ENCODE peak calls at places on chromosome 1, in eight cellular contexts. M is uterus, O is psoas muscle, K is fibroblast of mammary gland, E is vagina, X is ovary, F is neural progenitor cell, S is astrocyte of the spinal cord. N is an unnamed sample.
A peak's percentile ranks its signal among the peaks of the same experiment; 100 is the strongest.

GRCh38 chr1:225253784-225254183 is 174.1 kb downstream of the LBR start:
- DNase-seq in S (peak; percentile 20), K (peak; percentile 12), F (no peak), E (no peak), X (no peak), O (no peak), M (no peak), N (no peak)

GRCh38 chr1:226664413-226665101 is 74.5 kb downstream of the ITPKB start:
- DNase-seq in X (no peak), S (peak; percentile 74), K (peak; percentile 90), M (peak; percentile 73), F (no peak), E (no peak), O (peak; percentile 73), N (peak; percentile 10)

GRCh38 chr1:16109571-16109970 is 36.1 kb upstream of the FAM131C start:
- DNase-seq in S (no peak), M (no peak), O (no peak), E (no peak), X (no peak), F (no peak), K (no peak), N (no peak)

GRCh38 chr1:152189657-152190442 is 30.8 kb upstream of the RPTN start:
- DNase-seq in E (no peak), S (peak; percentile 68), F (peak; percentile 57), M (peak; percentile 27), O (peak; percentile 57), X (peak; percentile 44), K (peak; percentile 78), N (peak; percentile 38)

GRCh38 chr1:90154711-90155110 is 159.8 kb downstream of the ZNF326 start:
- DNase-seq in O (no peak), K (no peak), S (no peak), E (no peak), M (no peak), X (no peak), F (no peak), N (no peak)

GRCh38 chr1:232388363-232388762 is 241.6 kb downstream of the SIPA1L2 start:
- DNase-seq in X (no peak), O (no peak), S (no peak), E (no peak), K (no peak), F (no peak), M (no peak), N (no peak)

GRCh38 chr1:78081980-78082860 is 36.5 kb downstream of the GIPC2 start:
- DNase-seq in E (no peak), O (no peak), K (peak; percentile 64), F (no peak), S (peak; percentile 28), M (no peak), X (no peak), N (no peak)

GRCh38 chr1:9038338-9038650 is 12.1 kb upstream of the SLC2A7 start:
- DNase-seq in E (no peak), O (no peak), M (no peak), K (no peak), S (no peak), X (no peak), F (no peak), N (no peak)

GRCh38 chr1:87224209-87224608 is 104.5 kb upstream of the LMO4 start:
- DNase-seq in F (no peak), X (no peak), O (no peak), E (no peak), M (no peak), S (peak; percentile 98), K (peak; percentile 100), N (no peak)

GRCh38 chr1:65065535-65066378 is 82.2 kb upstream of the AK4 start:
- DNase-seq in S (no peak), K (no peak), M (peak; percentile 31), E (no peak), X (peak; percentile 72), F (peak; percentile 71), O (peak; percentile 74), N (no peak)

GRCh38 chr1:214440219-214440965 is 111.0 kb downstream of the PTPN14 start:
- DNase-seq in M (no peak), E (no peak), O (no peak), K (no peak), F (no peak), X (no peak), S (no peak), N (no peak)

GRCh38 chr1:156160744-156161181 is 7.4 kb downstream of the SEMA4A start:
- DNase-seq in K (peak; percentile 58), E (no peak), X (peak; percentile 87), F (peak; percentile 90), M (peak; percentile 92), O (peak; percentile 93), S (peak; percentile 74), N (peak; percentile 84)

GRCh38 chr1:63746129-63746864 is 27.5 kb upstream of the ROR1 start:
- DNase-seq in K (peak; percentile 87), M (no peak), O (no peak), F (peak; percentile 48), S (peak; percentile 98), X (no peak), E (no peak), N (no peak)

GRCh38 chr1:87109012-87109411 is 194.6 kb downstream of the HS2ST1 start:
- DNase-seq in F (no peak), K (peak; percentile 40), E (no peak), S (no peak), M (no peak), O (no peak), X (no peak), N (no peak)

GRCh38 chr1:226967665-226968064 is 27.6 kb downstream of the COQ8A start:
- DNase-seq in M (no peak), O (peak; percentile 88), K (peak; percentile 88), E (no peak), S (no peak), X (no peak), F (no peak), N (peak; percentile 78)

GRCh38 chr1:197041486-197042353 is 25.3 kb downstream of the F13B start:
- DNase-seq in S (no peak), M (no peak), O (no peak), F (no peak), E (no peak), X (no peak), K (no peak), N (no peak)

GRCh38 chr1:45297604-45298356 is 28.9 kb upstream of the HPDL start:
- DNase-seq in E (no peak), S (no peak), K (no peak), M (no peak), F (peak; percentile 69), O (no peak), X (no peak), N (no peak)

GRCh38 chr1:100959502-100960060 is 63.7 kb downstream of the SLC30A7 start:
- DNase-seq in F (no peak), X (no peak), M (no peak), K (peak; percentile 38), S (no peak), E (no peak), O (no peak), N (no peak)

GRCh38 chr1:213032651-213033050 is 17.0 kb upstream of the ANGEL2 start:
- DNase-seq in S (no peak), K (no peak), X (no peak), F (no peak), M (no peak), E (no peak), O (no peak), N (no peak)

GRCh38 chr1:3307359-3307758 is 147.1 kb upstream of the ARHGEF16 start:
- DNase-seq in E (no peak), M (no peak), O (no peak), K (no peak), X (no peak), F (no peak), S (no peak), N (no peak)

GRCh38 chr1:181135462-181135781 is 46.9 kb downstream of the IER5 start:
- DNase-seq in M (no peak), O (no peak), X (no peak), F (no peak), E (no peak), S (no peak), K (peak; percentile 48), N (no peak)
- TF ChIP-seq CTCF in M (no peak), O (peak; percentile 20), X (no peak), F (peak; percentile 32), E (no peak), S (peak; percentile 29), K (peak; percentile 30), N (no peak)

GRCh38 chr1:20068722-20069121 is 1.3 kb upstream of the PLA2G5 start:
- DNase-seq in E (no peak), K (no peak), S (no peak), M (no peak), O (no peak), F (no peak), X (no peak), N (no peak)

GRCh38 chr1:20070357-20070756 is 363 bp downstream of the PLA2G5 start:
- DNase-seq in X (peak; percentile 40), F (no peak), S (no peak), M (no peak), K (no peak), E (no peak), O (no peak), N (no peak)

GRCh38 chr1:20072771-20073170 is 2.8 kb downstream of the PLA2G5 start:
- DNase-seq in K (no peak), E (no peak), S (no peak), M (no peak), F (no peak), X (no peak), O (no peak), N (no peak)

GRCh38 chr1:20071416-20071815 is 1.4 kb downstream of the PLA2G5 start:
- DNase-seq in K (no peak), F (no peak), E (no peak), M (no peak), O (no peak), S (no peak), X (no peak), N (no peak)

GRCh38 chr1:20069932-20070331 is at the start of gene PLA2G5:
- DNase-seq in K (peak; percentile 43), X (peak; percentile 71), S (peak; percentile 41), E (no peak), F (peak; percentile 26), M (peak; percentile 36), O (peak; percentile 84), N (no peak)
- H3K4me3 ChIP-seq in K (no peak within 1 kb of the TSS), X (peak within 1 kb of the TSS; percentile 6), S (no peak within 1 kb of the TSS), E (no peak within 1 kb of the TSS), F (no peak within 1 kb of the TSS), M (no peak within 1 kb of the TSS), O (peak within 1 kb of the TSS; percentile 19), N (peak within 1 kb of the TSS; percentile 8)

GRCh38 chr1:12316331-12316730 is 86.5 kb downstream of the VPS13D start:
- DNase-seq in E (no peak), S (no peak), O (no peak), M (no peak), K (no peak), X (no peak), F (no peak), N (no peak)

GRCh38 chr1:12309783-12310742 is 80.2 kb downstream of the VPS13D start:
- DNase-seq in F (no peak), E (no peak), O (no peak), S (peak; percentile 72), K (peak; percentile 24), X (no peak), M (no peak), N (no peak)

GRCh38 chr1:12315126-12315525 is 85.3 kb downstream of the VPS13D start:
- DNase-seq in F (no peak), E (no peak), X (no peak), S (no peak), K (peak; percentile 33), O (no peak), M (no peak), N (no peak)

GRCh38 chr1:12314328-12314903 is 84.6 kb downstream of the VPS13D start:
- DNase-seq in M (no peak), K (peak; percentile 43), X (no peak), F (no peak), O (no peak), S (peak; percentile 54), E (no peak), N (no peak)
- TF ChIP-seq CTCF in M (peak; percentile 28), K (peak; percentile 43), X (no peak), F (peak; percentile 65), O (peak; percentile 46), S (peak; percentile 38), E (no peak), N (peak; percentile 73)

GRCh38 chr1:92476071-92476607 is 10.6 kb downstream of the GFI1 start:
- DNase-seq in S (no peak), X (no peak), K (no peak), E (no peak), F (no peak), O (no peak), M (no peak), N (no peak)
- H3K4me3 ChIP-seq in S (no peak overlapping the region), X (no peak overlapping the region), K (no peak overlapping the region), E (no peak overlapping the region), F (no peak overlapping the region), O (no peak overlapping the region), M (no peak overlapping the region), N (no peak overlapping the region)

N was measured in dorsolateral prefrontal cortex.